ENCODE peak calls at places on chromosome 22, in four cellular contexts. B is epithelial cell of esophagus, L is body of pancreas, R is AG10803. P is an unnamed sample.

GRCh38 chr22:48227341-48228018 is 1465.0 kb downstream of the TBC1D22A start:
- DNase-seq in B (no peak), L (no peak), R (no peak), P (no peak)

GRCh38 chr22:43230983-43231723 is 44.2 kb upstream of the TTLL12 start:
- DNase-seq in B (peak), L (peak), R (peak), P (peak)

GRCh38 chr22:39718206-39718605 is 147.7 kb downstream of the CACNA1I start:
- DNase-seq in B (no peak), L (no peak), R (no peak), P (no peak)

GRCh38 chr22:30547188-30547587 is 647 bp upstream of the SEC14L6 start:
- DNase-seq in B (no peak), L (no peak), R (no peak), P (no peak)

GRCh38 chr22:30210235-30210831 is 36.2 kb downstream of the LIF start:
- DNase-seq in B (peak), L (peak), R (no peak), P (peak)

GRCh38 chr22:29469755-29470154 is 10.3 kb upstream of the NEFH start:
- DNase-seq in B (peak), L (peak), R (no peak), P (no peak)

GRCh38 chr22:41021655-41022454 is 70.5 kb upstream of the EP300 start:
- DNase-seq in B (peak), L (peak), R (peak), P (peak)

GRCh38 chr22:23156286-23156685 is 11.0 kb downstream of the RAB36 start:
- DNase-seq in B (no peak), L (no peak), R (no peak), P (no peak)

GRCh38 chr22:43293661-43294392 is 49.3 kb downstream of the SCUBE1 start:
- DNase-seq in B (peak), L (no peak), R (peak), P (no peak)

GRCh38 chr22:41482319-41482935 is 13.5 kb downstream of the ACO2 start:
- DNase-seq in B (no peak), L (no peak), R (peak), P (no peak)

GRCh38 chr22:44740307-44740706 is 12.1 kb upstream of the ARHGAP8 start:
- DNase-seq in B (no peak), L (no peak), R (no peak), P (no peak)

GRCh38 chr22:47233316-47234243 is 471.1 kb downstream of the TBC1D22A start:
- DNase-seq in B (no peak), L (no peak), R (no peak), P (no peak)

GRCh38 chr22:47394504-47395440 is 632.3 kb downstream of the TBC1D22A start:
- DNase-seq in B (no peak), L (no peak), R (no peak), P (no peak)

GRCh38 chr22:26903030-26903856 is 245.9 kb downstream of the MIAT start:
- DNase-seq in B (no peak), L (no peak), R (no peak), P (no peak)

GRCh38 chr22:17580461-17581031 is 17.2 kb downstream of the SLC25A18 start:
- DNase-seq in B (no peak), L (no peak), R (no peak), P (no peak)

GRCh38 chr22:42313804-42314581 is 43.5 kb upstream of the TCF20 start:
- DNase-seq in B (peak), L (peak), R (no peak), P (peak)

GRCh38 chr22:21832291-21833290 is 34.9 kb downstream of the MAPK1 start:
- DNase-seq in B (no peak), L (no peak), R (peak), P (no peak)

GRCh38 chr22:48500481-48501230 is 1327.0 kb downstream of the BRD1 start:
- DNase-seq in B (no peak), L (no peak), R (no peak), P (no peak)

GRCh38 chr22:32636884-32637283 is 162.3 kb downstream of the FBXO7 start:
- DNase-seq in B (peak), L (no peak), R (no peak), P (no peak)

GRCh38 chr22:45210577-45211431 is 29.9 kb downstream of the KIAA0930 start:
- DNase-seq in B (no peak), L (no peak), R (peak), P (no peak)

GRCh38 chr22:50146440-50147228 is 23.9 kb upstream of the PANX2 start:
- DNase-seq in B (peak), L (peak), R (peak), P (peak)

GRCh38 chr22:42895087-42895486 is 38.0 kb upstream of the ARFGAP3 start:
- DNase-seq in B (no peak), L (no peak), R (peak), P (no peak)

GRCh38 chr22:22403771-22404170 is 104.8 kb downstream of the ZNF280B start:
- DNase-seq in B (no peak), L (no peak), R (no peak), P (no peak)

GRCh38 chr22:50200333-50201190 is at the start of gene SELENOO:
- DNase-seq in B (peak), L (peak), R (peak), P (peak)

GRCh38 chr22:50459443-50460140 is 15.2 kb downstream of the SBF1 start:
- DNase-seq in B (no peak), L (no peak), R (no peak), P (no peak)

GRCh38 chr22:17945156-17945850 is 79.1 kb downstream of the MICAL3 start:
- DNase-seq in B (no peak), L (no peak), R (no peak), P (no peak)

GRCh38 chr22:42270178-42270511 is 308 bp downstream of the TCF20 start:
- DNase-seq in B (peak), L (peak), R (no peak), P (peak)

GRCh38 chr22:47324435-47324990 is 562.1 kb downstream of the TBC1D22A start:
- DNase-seq in B (no peak), L (no peak), R (no peak), P (no peak)

GRCh38 chr22:45242778-45243191 is 2.1 kb upstream of the KIAA0930 start:
- DNase-seq in B (peak), L (peak), R (no peak), P (peak)

GRCh38 chr22:19766506-19767426 is 6.2 kb downstream of the TBX1 start:
- DNase-seq in B (peak), L (peak), R (no peak), P (no peak)
- TF ChIP-seq CTCF in B (peak), L (no peak), R (peak), P (no peak)

GRCh38 chr22:24521791-24522245 is 26.7 kb downstream of the UPB1 start:
- DNase-seq in B (peak), L (peak), R (peak), P (peak)

GRCh38 chr22:24523873-24524272 is 28.7 kb downstream of the UPB1 start:
- DNase-seq in B (no peak), L (no peak), R (peak), P (no peak)

GRCh38 chr22:24526191-24526590 is 28.7 kb downstream of the GUCD1 start:
- DNase-seq in B (no peak), L (no peak), R (no peak), P (no peak)

GRCh38 chr22:24529898-24530297 is 25.0 kb downstream of the GUCD1 start:
- DNase-seq in B (no peak), L (no peak), R (no peak), P (no peak)

DNA sequence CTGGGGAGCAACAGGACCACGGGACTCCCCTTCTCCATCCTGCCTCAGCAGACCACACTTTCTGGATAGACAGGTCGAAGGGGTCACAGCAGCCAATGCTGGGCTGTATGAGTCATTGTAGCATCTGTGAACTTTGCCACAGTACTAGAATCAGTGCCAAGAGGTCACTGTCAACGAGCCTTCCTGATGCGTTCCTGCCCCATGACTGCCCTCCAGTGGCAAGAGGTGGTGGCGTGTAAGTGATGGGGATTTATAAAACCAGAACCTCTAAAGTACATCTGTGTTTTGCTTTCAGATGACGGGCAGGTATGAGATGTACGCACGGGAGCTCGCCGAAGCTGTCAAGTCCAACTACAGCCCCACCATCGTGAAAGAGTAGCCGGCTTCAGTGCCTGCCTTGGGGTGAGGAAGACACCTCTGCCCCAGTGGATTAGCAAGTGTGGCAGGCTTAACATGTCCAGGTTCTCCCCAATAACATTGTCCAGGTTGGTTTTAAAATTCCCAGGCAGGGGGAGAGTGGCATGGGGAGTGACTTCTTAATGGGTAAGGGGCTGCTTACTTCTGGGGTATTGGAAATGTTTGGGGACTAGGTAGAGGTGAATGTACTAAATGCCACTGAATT is 29.4 kb downstream of the GUCD1 start:
- DNase-seq in B (peak), L (peak), R (peak), P (peak)
- TF ChIP-seq CTCF in B (peak), L (peak), R (peak), P (peak)

GRCh38 chr22:37568448-37569008 is 8.2 kb downstream of the CDC42EP1 start:
- DNase-seq in B (no peak), L (peak), R (no peak), P (no peak)

GRCh38 chr22:37567991-37568390 is 7.7 kb downstream of the CDC42EP1 start:
- DNase-seq in B (no peak), L (peak), R (no peak), P (no peak)

GRCh38 chr22:37569921-37570660 is 9.8 kb downstream of the LGALS2 start:
- DNase-seq in B (peak), L (peak), R (no peak), P (no peak)

GRCh38 chr22:37570661-37570976 is 9.3 kb downstream of the LGALS2 start:
- DNase-seq in B (no peak), L (no peak), R (no peak), P (no peak)

DNA sequence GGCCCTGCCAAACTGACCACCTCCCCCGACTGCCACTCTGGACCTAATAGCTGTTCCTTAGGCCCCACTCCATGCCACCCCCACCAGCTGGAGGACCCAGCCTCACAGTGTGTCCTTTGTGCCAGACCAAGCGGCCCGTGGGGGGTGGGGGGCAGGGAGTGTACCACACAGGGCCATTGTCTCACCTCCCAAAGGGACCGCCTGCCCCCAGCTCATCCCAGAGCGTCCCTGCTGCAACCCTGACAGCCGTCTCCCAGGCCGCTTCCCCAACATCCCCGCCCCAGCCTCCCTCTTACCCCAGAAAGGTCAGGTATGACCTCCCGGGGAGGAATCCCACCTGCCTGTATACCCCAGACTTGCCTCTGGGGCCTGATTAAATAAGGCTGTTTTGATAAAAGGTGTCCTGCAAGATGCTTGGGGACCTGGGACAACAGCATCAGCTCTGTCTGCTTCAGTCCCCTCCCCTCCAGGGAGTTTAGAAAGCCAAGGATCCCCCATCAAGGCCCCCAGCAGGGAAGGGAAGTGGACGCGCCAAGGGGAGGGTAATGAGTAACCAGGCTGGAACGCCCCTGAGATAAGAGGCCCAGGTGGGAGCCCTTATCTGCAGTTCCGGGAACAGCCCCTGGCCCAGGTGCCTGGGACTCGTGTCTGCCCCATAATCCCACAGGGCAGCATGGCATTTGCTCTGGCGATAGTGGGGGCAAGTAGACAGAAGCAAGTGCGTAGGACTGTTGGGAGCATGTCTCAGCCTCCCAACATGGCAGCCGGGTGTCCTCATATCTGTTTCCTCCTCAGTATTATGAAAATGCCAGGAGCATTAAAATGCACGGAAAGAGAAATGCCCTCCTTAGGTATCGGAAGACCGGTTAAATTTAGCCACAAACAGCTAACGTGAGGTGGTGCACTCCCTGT is 9.0 kb downstream of the CDC42EP1 start:
- DNase-seq in B (no peak), L (peak), R (no peak), P (no peak)
- TF ChIP-seq CTCF in B (no peak), L (no peak), R (no peak), P (no peak)

GRCh38 chr22:36977401-36977861 is 41.8 kb downstream of the TST start:
- DNase-seq in B (no peak), L (peak), R (peak), P (no peak)
- TF ChIP-seq CTCF in B (peak), L (peak), R (peak), P (no peak)

GRCh38 chr22:35350539-35351503 is 30.1 kb upstream of the HMOX1 start:
- DNase-seq in B (peak), L (peak), R (peak), P (peak)
- TF ChIP-seq CTCF in B (peak), L (peak), R (peak), P (peak)

DNA sequence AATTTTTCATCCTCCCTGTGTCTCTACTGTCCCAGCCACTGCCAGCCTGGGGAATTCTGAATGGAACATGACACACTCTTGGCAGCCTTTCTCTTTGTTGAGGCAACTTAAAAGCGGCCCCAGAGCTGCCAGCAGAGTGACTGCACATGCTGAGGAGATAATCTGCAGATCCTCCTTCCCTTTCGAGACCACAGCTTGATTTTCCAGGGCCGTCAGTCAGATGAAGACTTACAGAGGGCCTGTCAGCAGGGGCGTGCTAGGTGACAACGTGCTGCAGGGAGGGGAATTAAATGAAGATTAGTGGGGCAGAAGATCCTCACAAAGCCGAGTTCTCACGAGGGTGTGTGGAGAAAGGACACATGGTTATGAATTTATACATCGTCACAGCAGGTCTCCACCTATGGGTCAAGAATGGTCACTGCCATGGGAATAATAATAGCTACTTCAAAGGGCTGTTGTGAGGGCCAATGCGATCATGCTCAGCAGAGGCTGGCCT is 193.5 kb upstream of the PITPNB start:
- DNase-seq in B (peak), L (peak), R (peak), P (peak)
- TF ChIP-seq CTCF in B (peak), L (peak), R (peak), P (peak)

DNA sequence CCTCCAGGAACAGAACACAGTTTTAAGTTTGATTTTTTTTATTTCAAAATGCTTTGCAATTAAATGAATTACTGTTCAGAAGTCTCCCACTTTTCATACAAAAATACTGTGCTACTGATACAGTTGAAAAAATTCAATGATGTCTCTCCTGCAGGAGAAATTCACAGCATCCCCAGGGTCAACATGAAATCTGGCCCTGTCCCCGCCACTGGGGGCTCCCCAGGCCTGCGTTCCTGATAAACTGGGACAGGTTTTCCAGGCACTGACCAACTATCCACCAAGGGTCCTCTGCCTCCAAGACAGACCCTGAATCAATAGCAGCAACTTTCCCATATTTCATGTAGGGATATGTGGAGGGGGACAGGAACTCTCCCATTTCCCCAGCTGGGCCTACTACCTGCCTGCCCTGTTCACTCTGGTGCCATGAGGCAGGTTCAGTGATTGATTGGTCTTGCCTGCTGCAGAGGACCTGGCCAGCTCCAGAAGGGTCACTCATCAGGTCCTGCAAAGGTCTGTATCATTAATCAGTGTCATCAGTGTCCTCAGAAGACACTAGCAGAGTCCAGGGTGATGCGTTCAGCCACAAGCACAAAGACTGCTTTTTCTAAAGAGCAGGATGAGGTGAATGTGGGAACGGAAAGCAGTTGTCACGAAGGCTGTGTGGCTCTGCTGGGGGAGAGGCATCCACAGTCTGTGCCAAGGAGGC is 43.4 kb downstream of the PISD start:
- DNase-seq in B (no peak), L (no peak), R (no peak), P (no peak)
- TF ChIP-seq CTCF in B (no peak), L (no peak), R (no peak), P (no peak)

P was measured in MCF 10A.